ENCODE peak calls at places on chromosomes 16 and 17, in four cellular contexts. I is PC-9, Y is MM.1S, Q is mesendoderm. E is an unnamed sample.
A peak's percentile ranks its signal among the peaks of the same experiment; 100 is the strongest.

GRCh38 chr16:66824006-66824405 is 6.8 kb downstream of the NAE1 start:
- DNase-seq in Y (no peak), Q (no peak), I (no peak), E (no peak)

GRCh38 chr16:78866556-78866955 is 734.0 kb downstream of the MAF start:
- DNase-seq in I (no peak), Y (no peak), Q (no peak), E (no peak)

GRCh38 chr17:59972778-59973177 is 8.2 kb upstream of the RNFT1 start:
- DNase-seq in Y (no peak), I (no peak), Q (no peak), E (no peak)

GRCh38 chr16:84190731-84191388 is at the start of gene ADAD2:
- DNase-seq in Q (peak; percentile 72), I (no peak), Y (no peak), E (peak; percentile 86)

GRCh38 chr16:57444711-57445110 is 2.5 kb downstream of the CIAPIN1 start:
- DNase-seq in Q (no peak), Y (no peak), I (no peak), E (no peak)

GRCh38 chr16:20851601-20852000 is 45.3 kb downstream of the REXO5 start:
- DNase-seq in I (peak; percentile 73), Y (no peak), Q (no peak), E (peak; percentile 57)

GRCh38 chr16:55817236-55817912 is 15.5 kb downstream of the CES1 start:
- DNase-seq in I (no peak), Y (no peak), Q (no peak), E (no peak)

GRCh38 chr16:25374556-25374955 is 116.9 kb upstream of the ZKSCAN2 start:
- DNase-seq in Y (no peak), Q (peak; percentile 84), I (no peak), E (no peak)

GRCh38 chr17:29005936-29006438 is at the start of gene SEZ6:
- DNase-seq in I (peak; percentile 58), Y (peak; percentile 68), Q (peak; percentile 84), E (peak; percentile 98)

GRCh38 chr17:76498886-76499667 is 2.1 kb downstream of the RHBDF2 start:
- DNase-seq in Q (peak; percentile 34), Y (no peak), I (peak; percentile 26), E (peak; percentile 80)

GRCh38 chr16:2056681-2057407 is 9.1 kb downstream of the TSC2 start:
- DNase-seq in Q (peak; percentile 38), Y (no peak), I (no peak), E (no peak)

GRCh38 chr17:67431210-67432015 is 54.3 kb downstream of the PITPNC1 start:
- DNase-seq in Q (peak; percentile 69), I (peak; percentile 25), Y (no peak), E (peak; percentile 94)

GRCh38 chr16:70252355-70252988 is 732 bp upstream of the EXOSC6 start:
- DNase-seq in Y (no peak), I (no peak), Q (peak; percentile 60), E (peak; percentile 73)

GRCh38 chr17:77744268-77744988 is 214.1 kb upstream of the TNRC6C start:
- DNase-seq in Q (no peak), Y (no peak), I (no peak), E (peak; percentile 83)

GRCh38 chr16:67109407-67110135 is at the start of gene PHAF1:
- DNase-seq in I (peak; percentile 96), Q (peak; percentile 95), Y (peak; percentile 94), E (peak; percentile 99)

GRCh38 chr16:54173489-54173888 is 113.1 kb downstream of the IRX3 start:
- DNase-seq in I (no peak), Y (no peak), Q (peak; percentile 17), E (no peak)

GRCh38 chr16:77403732-77404131 is 31.1 kb downstream of the ADAMTS18 start:
- DNase-seq in Q (no peak), I (no peak), Y (no peak), E (no peak)

GRCh38 chr17:45096141-45096540 is 35.0 kb downstream of the NMT1 start:
- DNase-seq in Q (peak; percentile 54), I (no peak), Y (no peak), E (peak; percentile 87)

GRCh38 chr17:50065056-50065455 is 9.1 kb downstream of the ITGA3 start:
- DNase-seq in Y (no peak), Q (no peak), I (no peak), E (peak; percentile 52)
- H3K79me2 ChIP-seq in Y (peaks cover 12% of the 10 kb centered on the region), Q (no peaks in the 10 kb centered on the region), I (peaks cover 83% of the 10 kb centered on the region), E (peaks cover 79% of the 10 kb centered on the region)

DNA sequence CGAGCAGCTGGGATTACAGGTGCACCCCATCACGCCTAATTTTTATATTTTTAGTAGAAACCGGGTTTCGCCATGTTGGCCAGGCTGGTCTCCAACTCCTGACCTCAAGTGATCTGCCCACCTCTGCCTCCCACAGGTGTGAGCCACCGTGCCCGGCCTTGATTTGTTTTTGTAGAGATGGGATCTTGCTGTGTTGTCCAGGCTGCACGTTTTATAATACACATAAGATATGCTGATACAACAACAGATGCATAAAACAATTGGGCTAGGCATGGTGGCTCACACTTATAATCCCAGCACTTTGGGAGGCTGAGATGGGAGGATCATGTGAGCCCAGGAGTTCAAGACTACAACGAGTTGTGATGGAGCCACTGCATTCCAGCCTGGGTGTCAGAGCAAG is 6.0 kb downstream of the USP36 start:
- DNase-seq in I (no peak), Q (no peak), Y (no peak), E (no peak)
- H3K79me2 ChIP-seq in I (peaks cover 35% of the 10 kb centered on the region), Q (peaks cover 25% of the 10 kb centered on the region), Y (peaks cover 93% of the 10 kb centered on the region), E (peaks cover 93% of the 10 kb centered on the region)

GRCh38 chr17:80666867-80667266 is 122.2 kb downstream of the RPTOR start:
- DNase-seq in Y (no peak), Q (no peak), I (no peak), E (no peak)
- H3K79me2 ChIP-seq in Y (peaks cover 28% of the 10 kb centered on the region), Q (peaks cover 17% of the 10 kb centered on the region), I (no peaks in the 10 kb centered on the region), E (peaks cover 49% of the 10 kb centered on the region)

GRCh38 chr16:88384222-88385111 is 1.7 kb downstream of the ZNF469 start:
- DNase-seq in Q (no peak), I (peak; percentile 23), Y (no peak), E (peak; percentile 71)
- H3K79me2 ChIP-seq in Q (no peaks in the 10 kb centered on the region), I (no peaks in the 10 kb centered on the region), Y (no peaks in the 10 kb centered on the region), E (peaks cover 41% of the 10 kb centered on the region)

GRCh38 chr17:7015587-7016020 is 3.2 kb downstream of the RNASEK start:
- DNase-seq in Q (no peak), Y (peak; percentile 58), I (no peak), E (peak; percentile 82)
- H3K79me2 ChIP-seq in Q (peaks cover 22% of the 10 kb centered on the region), Y (peaks cover 49% of the 10 kb centered on the region), I (peaks cover 35% of the 10 kb centered on the region), E (peaks cover 48% of the 10 kb centered on the region)

DNA sequence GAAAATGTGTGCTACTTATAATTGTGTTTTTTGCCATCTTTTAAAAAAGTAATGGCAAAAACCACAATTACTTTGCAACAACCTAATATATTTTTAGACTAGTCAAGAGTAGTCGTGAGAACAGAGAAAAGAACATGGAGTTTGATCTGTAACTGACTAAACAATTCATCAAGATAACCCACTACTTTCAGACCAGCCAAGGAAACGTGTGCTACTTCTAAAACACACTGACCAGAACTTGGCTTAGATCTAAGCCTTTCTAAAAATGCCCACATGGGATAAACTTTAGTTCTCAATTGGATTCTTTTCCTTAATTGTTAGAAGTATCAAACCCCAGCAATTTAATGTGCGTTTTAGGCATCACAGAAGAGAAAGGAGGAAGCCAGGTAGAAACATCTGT is 594 bp downstream of the PECAM1 start:
- DNase-seq in I (no peak), Q (no peak), Y (no peak), E (no peak)
- H3K79me2 ChIP-seq in I (peaks cover 96% of the 10 kb centered on the region), Q (no peaks in the 10 kb centered on the region), Y (no peaks in the 10 kb centered on the region), E (no peaks in the 10 kb centered on the region)

DNA sequence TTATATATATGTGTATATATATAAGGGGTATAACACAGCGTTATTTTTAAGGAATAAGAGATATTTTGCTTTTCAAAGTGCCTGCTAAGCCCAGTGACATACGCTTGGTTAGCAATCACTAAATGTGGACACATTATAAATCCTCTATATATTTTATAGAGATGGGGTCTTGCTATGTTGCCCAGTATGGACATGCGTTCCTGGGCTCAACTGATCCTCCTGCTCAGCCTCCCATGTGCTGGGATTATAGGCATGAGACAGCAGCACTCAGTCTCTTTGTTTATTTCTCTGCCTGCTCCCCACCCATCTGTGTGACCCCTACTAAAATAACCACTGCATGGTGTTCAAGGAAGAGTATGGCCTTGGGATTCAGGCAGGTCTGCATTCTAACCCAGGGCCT is 63.4 kb downstream of the XYLT1 start:
- DNase-seq in Y (no peak), Q (no peak), I (no peak), E (no peak)
- H3K79me2 ChIP-seq in Y (peaks cover 50% of the 10 kb centered on the region), Q (peaks cover 2% of the 10 kb centered on the region), I (no peaks in the 10 kb centered on the region), E (peaks cover 29% of the 10 kb centered on the region)

DNA sequence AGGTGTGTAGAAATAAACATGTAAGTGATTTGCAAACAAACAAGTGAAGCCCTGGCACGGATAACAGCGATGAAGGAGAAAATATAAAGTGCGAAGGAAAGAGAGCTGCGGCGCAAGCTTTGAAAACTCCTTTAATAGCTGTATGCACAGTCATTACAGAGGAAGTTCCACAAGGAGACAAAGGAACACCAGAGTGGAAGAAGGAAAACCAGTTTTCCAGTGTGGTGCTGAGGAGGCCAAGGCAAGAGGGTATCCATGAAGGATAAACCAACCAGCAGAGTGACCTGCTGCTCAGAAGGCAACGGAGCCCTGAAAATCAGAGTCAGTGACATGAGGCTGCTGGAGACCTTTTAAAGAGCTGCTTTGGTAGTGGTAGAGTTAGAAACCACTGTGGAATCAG is 24.4 kb downstream of the METTL16 start:
- DNase-seq in I (no peak), Q (no peak), Y (no peak), E (no peak)
- H3K79me2 ChIP-seq in I (peaks cover 78% of the 10 kb centered on the region), Q (peaks cover 23% of the 10 kb centered on the region), Y (peaks cover 84% of the 10 kb centered on the region), E (peaks cover 19% of the 10 kb centered on the region)

GRCh38 chr17:43146649-43147048 is 21.5 kb upstream of the BRCA1 start:
- DNase-seq in Y (no peak), I (no peak), Q (no peak), E (peak; percentile 36)

GRCh38 chr17:43142153-43142552 is 17.0 kb upstream of the BRCA1 start:
- DNase-seq in Q (no peak), I (no peak), Y (no peak), E (no peak)

GRCh38 chr17:43135454-43135819 is 10.3 kb upstream of the BRCA1 start:
- DNase-seq in Y (no peak), I (no peak), Q (no peak), E (no peak)

GRCh38 chr17:43134774-43135453 is 9.8 kb upstream of the BRCA1 start:
- DNase-seq in Q (no peak), I (no peak), Y (no peak), E (no peak)

GRCh38 chr17:43140396-43141332 is 15.5 kb upstream of the BRCA1 start:
- DNase-seq in Q (no peak), Y (no peak), I (no peak), E (no peak)
- H3K79me2 ChIP-seq in Q (no peaks in the 10 kb centered on the region), Y (no peaks in the 10 kb centered on the region), I (no peaks in the 10 kb centered on the region), E (no peaks in the 10 kb centered on the region)

E was measured in osteoblast.